ENCODE peak calls at places on chromosomes 12 and 14, in five cellular contexts. G, X, K, M and N are unnamed samples.

GRCh38 chr14:23057757-23058653 is 685 bp upstream of the CDH24 start:
- DNase-seq in X (no peak), K (peak), G (peak), M (peak), N (peak)

GRCh38 chr14:51547260-51547659 is 104.5 kb upstream of the FRMD6 start:
- DNase-seq in X (no peak), K (peak), M (no peak), G (peak), N (peak)

GRCh38 chr14:54447231-54447692 is 6.1 kb upstream of the CNIH1 start:
- DNase-seq in G (peak), K (no peak), M (no peak), X (no peak), N (no peak)

GRCh38 chr14:89252887-89253532 is 164.0 kb downstream of the FOXN3 start:
- DNase-seq in M (no peak), G (no peak), K (no peak), X (peak), N (no peak)

GRCh38 chr12:109781668-109782321 is 51.4 kb downstream of the TRPV4 start:
- DNase-seq in K (no peak), G (no peak), X (no peak), M (no peak), N (no peak)

GRCh38 chr14:32259368-32260013 is 56.4 kb upstream of the RNU6-8 start:
- DNase-seq in X (no peak), K (no peak), G (peak), M (no peak), N (no peak)

GRCh38 chr14:72617391-72618011 is 276.4 kb downstream of the DPF3 start:
- DNase-seq in K (peak), M (no peak), G (no peak), X (no peak), N (peak)

GRCh38 chr12:32809846-32810245 is 54.1 kb upstream of the YARS2 start:
- DNase-seq in G (no peak), X (no peak), M (no peak), K (no peak), N (no peak)

GRCh38 chr14:105487449-105487985 is 831 bp downstream of the CRIP1 start:
- DNase-seq in K (peak), X (no peak), M (peak), G (no peak), N (no peak)

GRCh38 chr12:52686756-52687487 is 6.7 kb upstream of the KRT1 start:
- DNase-seq in M (no peak), G (no peak), X (no peak), K (no peak), N (no peak)

GRCh38 chr12:46430340-46430948 is 57.9 kb upstream of the SLC38A2 start:
- DNase-seq in G (peak), X (no peak), K (peak), M (no peak), N (no peak)

GRCh38 chr14:64114796-64115195 is 179.4 kb downstream of the ESR2 start:
- DNase-seq in K (no peak), X (no peak), M (no peak), G (no peak), N (no peak)

GRCh38 chr14:61959348-61959747 is 197.1 kb downstream of the SNAPC1 start:
- DNase-seq in K (no peak), M (no peak), G (no peak), X (no peak), N (no peak)

GRCh38 chr14:64465856-64466554 is 706 bp downstream of the AKAP5 start:
- DNase-seq in K (peak), G (peak), X (peak), M (no peak), N (peak)

GRCh38 chr12:21413369-21414277 is 23.8 kb upstream of the PYROXD1 start:
- DNase-seq in M (no peak), G (no peak), X (no peak), K (no peak), N (no peak)

GRCh38 chr14:30869525-30870150 is 4.7 kb upstream of the COCH start:
- DNase-seq in K (no peak), G (no peak), M (no peak), X (no peak), N (no peak)

GRCh38 chr14:104290058-104290667 is 151.8 kb downstream of the KIF26A start:
- DNase-seq in K (no peak), G (no peak), X (no peak), M (no peak), N (peak)

GRCh38 chr12:49358548-49359141 is 8.6 kb upstream of the SPATS2 start:
- DNase-seq in M (no peak), G (peak), X (peak), K (peak), N (no peak)

GRCh38 chr12:106682594-106683234 is 91.8 kb upstream of the RIC8B start:
- DNase-seq in K (no peak), G (no peak), M (no peak), X (no peak), N (no peak)

GRCh38 chr12:3647504-3647903 is 105.4 kb downstream of the CRACR2A start:
- DNase-seq in K (no peak), G (no peak), X (no peak), M (no peak), N (no peak)

GRCh38 chr14:80446356-80446755 is 235.1 kb upstream of the DIO2 start:
- DNase-seq in M (no peak), G (no peak), X (no peak), K (no peak), N (no peak)

GRCh38 chr12:42180990-42181611 is 36.4 kb upstream of the GXYLT1 start:
- DNase-seq in G (no peak), X (no peak), M (no peak), K (no peak), N (no peak)